ENCODE peak calls at places on chromosomes 12 and 14, in six cellular contexts. B is mammary epithelial cell, C is right atrium auricular region, M is spleen, F is AG04449, E is heart left ventricle. W is an unnamed sample.

GRCh38 chr14:34322940-34323418 is 139.1 kb downstream of the SPTSSA start:
- DNase-seq in C (no peak), M (peak), B (peak), F (no peak), E (peak), W (peak)

GRCh38 chr12:92403210-92404175 is 257.8 kb upstream of the BTG1 start:
- DNase-seq in B (no peak), F (no peak), C (no peak), M (no peak), E (no peak), W (peak)

GRCh38 chr12:89882051-89882450 is 173.4 kb upstream of the ATP2B1 start:
- DNase-seq in F (peak), M (no peak), B (no peak), E (no peak), C (no peak), W (no peak)

GRCh38 chr12:46659844-46660243 is 166.0 kb downstream of the SLC38A4 start:
- DNase-seq in B (no peak), C (no peak), F (no peak), E (no peak), M (no peak), W (no peak)

GRCh38 chr14:92323031-92323915 is at the start of gene SLC24A4:
- DNase-seq in M (peak), C (no peak), F (no peak), B (peak), E (peak), W (no peak)

GRCh38 chr14:93306844-93307243 is 26.0 kb downstream of the BTBD7 start:
- DNase-seq in E (no peak), F (no peak), C (no peak), B (no peak), M (no peak), W (no peak)

GRCh38 chr12:132501189-132501940 is 11.4 kb downstream of the FBRSL1 start:
- DNase-seq in M (no peak), B (no peak), E (no peak), F (no peak), C (no peak), W (no peak)

GRCh38 chr12:28611115-28611435 is 420.8 kb downstream of the CCDC91 start:
- DNase-seq in M (no peak), B (peak), F (peak), E (no peak), C (no peak), W (no peak)

GRCh38 chr14:75566321-75566720 is 12.1 kb upstream of the FLVCR2 start:
- DNase-seq in M (no peak), B (no peak), F (no peak), C (no peak), E (no peak), W (no peak)

GRCh38 chr12:2944401-2945047 is 14.7 kb upstream of the TEAD4 start:
- DNase-seq in C (peak), M (peak), E (peak), F (no peak), B (peak), W (peak)

GRCh38 chr14:29039171-29039570 is 272.6 kb downstream of the FOXG1 start:
- DNase-seq in F (no peak), C (no peak), E (no peak), M (no peak), B (no peak), W (no peak)

GRCh38 chr12:47807338-47807737 is 12.4 kb downstream of the HDAC7 start:
- DNase-seq in E (peak), F (no peak), C (no peak), M (no peak), B (no peak), W (no peak)

GRCh38 chr12:87086118-87086891 is 830.1 kb upstream of the MGAT4C start:
- DNase-seq in C (no peak), F (no peak), B (peak), E (no peak), M (no peak), W (no peak)

GRCh38 chr14:100722367-100722766 is 4.3 kb upstream of the DLK1 start:
- DNase-seq in M (no peak), B (no peak), C (no peak), F (no peak), E (no peak), W (no peak)

GRCh38 chr12:124613151-124613585 is 45.8 kb upstream of the NCOR2 start:
- DNase-seq in E (no peak), C (no peak), F (no peak), B (no peak), M (no peak), W (no peak)

GRCh38 chr12:51592034-51592705 is 1.1 kb downstream of the SCN8A start:
- DNase-seq in E (no peak), F (peak), C (no peak), M (no peak), B (no peak), W (no peak)

GRCh38 chr12:86660488-86661171 is 404.4 kb upstream of the MGAT4C start:
- DNase-seq in C (no peak), E (no peak), B (peak), F (peak), M (no peak), W (no peak)

GRCh38 chr12:31645944-31646343 is 13.5 kb upstream of the ETFBKMT start:
- DNase-seq in F (no peak), M (no peak), B (no peak), C (no peak), E (no peak), W (no peak)

GRCh38 chr12:106247731-106248176 is at the start of gene CKAP4:
- DNase-seq in E (peak), B (peak), M (peak), C (peak), F (no peak), W (peak)

GRCh38 chr14:37254411-37254947 is 56.7 kb downstream of the MIPOL1 start:
- DNase-seq in E (no peak), B (no peak), F (no peak), M (no peak), C (no peak), W (no peak)

GRCh38 chr14:34233619-34234018 is 228.4 kb downstream of the SPTSSA start:
- DNase-seq in B (no peak), C (no peak), F (no peak), M (no peak), E (no peak), W (no peak)

GRCh38 chr14:31043379-31043778 is 17.2 kb upstream of the STRN3 start:
- DNase-seq in E (no peak), B (no peak), C (no peak), F (no peak), M (no peak), W (no peak)

GRCh38 chr14:86944434-86944833 is 1048.5 kb downstream of the GALC start:
- DNase-seq in M (no peak), B (no peak), E (no peak), F (no peak), C (no peak), W (no peak)

GRCh38 chr12:120534203-120534702 is at the start of gene RNF10:
- DNase-seq in E (peak), F (no peak), C (peak), B (peak), M (peak), W (peak)

GRCh38 chr12:86194721-86195120 is 61.5 kb downstream of the MGAT4C start:
- DNase-seq in C (no peak), E (no peak), F (no peak), M (no peak), B (no peak), W (no peak)

GRCh38 chr12:1922075-1922709 is 3.7 kb upstream of the CACNA2D4 start:
- DNase-seq in F (no peak), C (peak), B (no peak), M (peak), E (no peak), W (no peak)

GRCh38 chr14:75223664-75224154 is 47.3 kb upstream of the TMED10 start:
- DNase-seq in F (no peak), C (peak), M (no peak), B (no peak), E (peak), W (peak)

GRCh38 chr12:53051058-53051880 is 1.4 kb downstream of the TNS2 start:
- DNase-seq in B (no peak), F (no peak), C (peak), E (peak), M (no peak), W (peak)

GRCh38 chr12:67819902-67820301 is 169.3 kb upstream of the IFNG-AS1 start:
- DNase-seq in B (no peak), E (no peak), M (no peak), F (no peak), C (no peak), W (no peak)

GRCh38 chr14:55389330-55389729 is 22.3 kb downstream of the ATG14 start:
- DNase-seq in F (peak), B (no peak), C (no peak), M (no peak), E (no peak), W (no peak)

GRCh38 chr12:25583545-25583944 is 30.5 kb upstream of the LMNTD1 start:
- DNase-seq in F (no peak), M (no peak), B (no peak), C (peak), E (peak), W (no peak)

DNA sequence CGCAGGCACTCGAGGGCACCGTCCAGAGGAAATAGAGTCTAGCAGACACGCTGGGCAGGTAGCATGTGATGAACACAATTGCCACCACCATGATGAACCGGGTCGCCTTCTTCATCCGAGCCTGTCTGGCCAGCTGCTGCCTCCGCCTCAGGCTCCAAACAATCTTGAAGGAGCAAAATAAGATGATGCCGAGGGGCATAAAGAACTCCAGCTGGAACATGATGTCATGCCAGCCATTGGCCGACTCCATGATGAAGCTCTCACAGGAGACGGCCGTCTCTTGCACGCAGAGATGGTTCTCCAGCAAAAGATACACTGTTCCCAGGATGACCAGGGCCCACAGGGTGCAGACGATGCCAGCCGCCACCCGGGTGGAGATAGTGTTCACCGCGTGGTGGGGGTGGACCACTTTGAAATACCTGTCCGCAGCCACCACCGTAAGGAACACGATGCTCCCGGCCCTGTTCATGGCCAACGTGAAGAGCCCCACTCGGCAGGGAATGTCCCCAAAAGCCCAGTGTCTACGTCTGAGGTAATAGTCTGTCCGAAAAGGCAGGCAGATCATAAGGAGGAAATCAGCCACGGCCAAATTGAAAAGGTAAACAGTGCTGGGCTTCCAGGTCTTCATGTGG is 945 bp downstream of the HCAR1 start:
- DNase-seq in C (no peak), F (no peak), M (no peak), E (no peak), B (peak), W (no peak)
- H3K4me3 ChIP-seq in C (no peak), F (no peak), M (peak), E (peak), B (peak), W (no peak)

GRCh38 chr12:69239922-69240624 is 704 bp downstream of the CPSF6 start:
- DNase-seq in B (peak), C (peak), F (no peak), M (peak), E (peak), W (peak)

GRCh38 chr12:69243099-69244084 is 4.0 kb downstream of the CPSF6 start:
- DNase-seq in E (no peak), B (no peak), M (no peak), F (no peak), C (no peak), W (no peak)

GRCh38 chr12:69239286-69239921 is at the start of gene CPSF6:
- DNase-seq in B (peak), F (peak), M (peak), C (peak), E (peak), W (peak)

GRCh38 chr12:69240625-69240984 is 1.2 kb downstream of the CPSF6 start:
- DNase-seq in F (no peak), E (no peak), B (peak), C (no peak), M (no peak), W (no peak)

GRCh38 chr12:69241444-69242092 is 2.2 kb downstream of the CPSF6 start:
- DNase-seq in C (no peak), F (no peak), E (no peak), B (peak), M (no peak), W (no peak)
- H3K4me3 ChIP-seq in C (peak), F (peak), E (peak), B (peak), M (peak), W (no peak)

GRCh38 chr14:60643443-60644402 is 5.6 kb downstream of the SIX1 start:
- DNase-seq in F (no peak), C (no peak), E (no peak), M (no peak), B (no peak), W (no peak)
- H3K4me3 ChIP-seq in F (no peak), C (no peak), E (no peak), M (no peak), B (no peak), W (no peak)

DNA sequence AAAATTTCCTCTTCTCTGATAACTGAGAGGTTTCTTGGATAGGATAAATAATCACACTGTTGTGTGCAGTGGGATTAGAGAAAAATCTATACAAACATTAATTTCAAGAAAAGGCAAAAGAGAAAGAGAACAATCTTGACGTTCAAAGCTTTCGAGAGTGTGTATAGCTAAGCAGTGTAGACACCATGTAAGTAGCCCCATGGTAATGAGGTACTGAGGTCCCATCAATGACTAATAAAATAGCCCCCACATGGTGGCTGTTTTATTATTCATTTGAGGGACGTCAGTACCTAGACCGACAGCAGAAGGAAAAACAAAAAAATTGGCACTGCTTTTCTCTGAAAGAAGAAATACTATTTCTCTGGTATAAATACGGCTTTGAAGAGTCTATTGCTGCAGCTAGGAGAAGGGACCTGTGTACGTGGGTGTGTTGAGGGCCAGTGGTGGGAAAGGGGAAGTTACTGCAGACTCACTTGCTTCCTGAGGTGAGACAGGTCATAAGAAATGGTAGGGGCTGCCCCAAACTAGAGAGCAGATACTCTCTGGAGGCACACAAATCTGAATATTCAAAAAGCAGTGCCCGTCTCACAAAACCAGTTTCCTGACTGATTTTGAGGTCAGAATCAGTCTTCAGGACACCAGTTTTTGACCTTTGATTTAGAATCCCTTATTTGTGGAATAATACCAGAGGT is 339.8 kb downstream of the EMP1 start:
- DNase-seq in M (no peak), E (no peak), B (no peak), F (no peak), C (no peak), W (peak)
- H3K4me3 ChIP-seq in M (no peak), E (no peak), B (no peak), F (no peak), C (no peak), W (no peak)

DNA sequence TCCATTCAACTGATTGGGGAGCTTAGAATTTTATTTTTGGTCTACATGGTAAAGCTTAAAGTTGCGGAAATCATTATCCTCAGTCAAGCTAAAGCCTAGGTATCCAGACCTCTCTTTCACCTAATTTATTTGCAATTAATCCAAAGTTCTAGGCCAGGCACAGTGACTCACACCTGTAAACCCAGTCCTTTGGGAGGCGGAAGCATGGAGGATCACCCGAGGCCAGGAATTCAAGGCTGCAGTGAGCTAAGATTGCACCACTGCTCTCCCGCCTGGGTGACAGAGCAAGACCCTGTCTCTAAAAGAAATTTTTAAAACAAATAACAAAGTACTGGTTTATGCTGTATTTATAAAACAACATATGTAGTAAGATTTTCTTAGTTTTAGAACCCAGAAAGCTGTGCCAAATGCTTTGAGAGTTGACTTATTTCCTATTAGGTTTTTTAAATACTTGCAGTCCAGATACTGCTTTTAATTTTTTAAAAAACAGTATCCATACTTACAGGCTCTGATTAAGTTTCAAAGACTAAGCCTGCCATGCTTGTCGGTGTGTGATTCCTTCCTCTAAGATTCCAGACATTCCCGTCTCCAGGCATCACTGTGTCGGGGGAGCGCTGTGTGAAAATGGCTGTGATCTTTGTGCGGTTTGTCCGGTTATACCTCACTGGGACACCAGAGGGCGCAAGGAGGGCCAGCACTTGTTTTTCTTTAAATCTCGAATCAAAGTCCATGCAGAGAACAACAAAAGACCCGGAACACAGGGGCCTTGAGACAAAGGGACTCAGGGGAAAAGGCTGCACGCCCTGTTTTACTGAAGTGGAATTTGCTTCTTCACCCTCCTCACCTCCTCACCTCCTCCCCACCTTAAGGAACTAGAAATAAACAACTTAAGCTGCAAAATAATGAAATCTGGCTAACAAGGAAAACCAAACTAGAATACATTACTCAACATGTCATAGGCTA is 24.6 kb upstream of the TMPO start:
- DNase-seq in F (no peak), C (peak), M (peak), E (peak), B (peak), W (peak)
- H3K4me3 ChIP-seq in F (no peak), C (no peak), M (no peak), E (peak), B (no peak), W (peak)

GRCh38 chr12:14257303-14257733 is 108.2 kb upstream of the ATF7IP start:
- DNase-seq in E (no peak), F (no peak), M (no peak), B (no peak), C (no peak), W (no peak)
- H3K4me3 ChIP-seq in E (peak), F (no peak), M (no peak), B (no peak), C (peak), W (peak)